ENCODE peak calls at places on chromosome 6, in five cellular contexts. V, K, P, I and N are unnamed samples.

GRCh38 chr6:125041740-125042459 is 79.7 kb downstream of the RNF217 start:
- DNase-seq in V (no peak), K (no peak), P (peak), I (no peak), N (peak)

GRCh38 chr6:145349950-145350510 is 385.3 kb downstream of the EPM2A start:
- DNase-seq in V (peak), K (no peak), P (no peak), I (no peak), N (no peak)

GRCh38 chr6:21914121-21914973 is 320.8 kb downstream of the SOX4 start:
- DNase-seq in V (no peak), K (no peak), P (no peak), I (peak), N (no peak)

GRCh38 chr6:106097368-106098231 is 11.5 kb downstream of the PRDM1 start:
- DNase-seq in V (peak), K (peak), P (peak), I (peak), N (peak)

GRCh38 chr6:142760152-142760551 is 184.8 kb downstream of the HIVEP2 start:
- DNase-seq in V (no peak), K (no peak), P (peak), I (no peak), N (peak)

GRCh38 chr6:3001773-3002293 is 2.1 kb downstream of the NQO2 start:
- DNase-seq in V (peak), K (no peak), P (peak), I (no peak), N (peak)

GRCh38 chr6:41504526-41505021 is 41.6 kb upstream of the FOXP4 start:
- DNase-seq in V (peak), K (no peak), P (peak), I (no peak), N (peak)

GRCh38 chr6:63598251-63599036 is 26.2 kb downstream of the LOC128125822 start:
- DNase-seq in V (peak), K (peak), P (peak), I (peak), N (peak)

GRCh38 chr6:158040051-158040803 is 58.6 kb downstream of the SYNJ2 start:
- DNase-seq in V (peak), K (no peak), P (peak), I (no peak), N (peak)

GRCh38 chr6:142874676-142875075 is 70.3 kb downstream of the HIVEP2 start:
- DNase-seq in V (no peak), K (no peak), P (no peak), I (no peak), N (no peak)

GRCh38 chr6:74410630-74411029 is 714.6 kb downstream of the CD109 start:
- DNase-seq in V (no peak), K (no peak), P (peak), I (no peak), N (peak)

GRCh38 chr6:113754291-113754690 is 102.9 kb upstream of the MARCKS start:
- DNase-seq in V (no peak), K (no peak), P (no peak), I (no peak), N (no peak)

GRCh38 chr6:98823428-98823827 is 10.9 kb upstream of the POU3F2 start:
- DNase-seq in V (no peak), K (no peak), P (no peak), I (no peak), N (no peak)

GRCh38 chr6:14408491-14408890 is 290.9 kb downstream of the CD83 start:
- DNase-seq in V (no peak), K (no peak), P (no peak), I (no peak), N (no peak)

GRCh38 chr6:95185874-95186273 is 391.5 kb upstream of the MANEA start:
- DNase-seq in V (no peak), K (no peak), P (no peak), I (no peak), N (no peak)

GRCh38 chr6:144912474-144912873 is 627.3 kb downstream of the UTRN start:
- DNase-seq in V (no peak), K (no peak), P (peak), I (no peak), N (peak)

GRCh38 chr6:150418825-150419594 is 50.2 kb downstream of the IYD start:
- DNase-seq in V (peak), K (peak), P (peak), I (peak), N (peak)

GRCh38 chr6:1527098-1527497 is 82.6 kb upstream of the FOXC1 start:
- DNase-seq in V (no peak), K (no peak), P (peak), I (no peak), N (peak)

GRCh38 chr6:38103921-38104320 is 284.4 kb downstream of the ZFAND3 start:
- DNase-seq in V (no peak), K (no peak), P (no peak), I (no peak), N (no peak)

GRCh38 chr6:119119989-119120388 is 41.5 kb upstream of the FAM184A start:
- DNase-seq in V (no peak), K (no peak), P (peak), I (no peak), N (peak)

GRCh38 chr6:137693737-137694136 is 173.3 kb upstream of the TNFAIP3 start:
- DNase-seq in V (no peak), K (no peak), P (no peak), I (no peak), N (no peak)

GRCh38 chr6:161594412-161594811 is 320.6 kb upstream of the AGPAT4 start:
- DNase-seq in V (no peak), K (no peak), P (no peak), I (no peak), N (no peak)

GRCh38 chr6:84862843-84863242 is 98.4 kb upstream of the TBX18 start:
- DNase-seq in V (no peak), K (no peak), P (no peak), I (no peak), N (no peak)

GRCh38 chr6:43836507-43836906 is 66.5 kb downstream of the VEGFA start:
- DNase-seq in V (no peak), K (no peak), P (no peak), I (no peak), N (peak)

GRCh38 chr6:39930540-39930939 is 3.7 kb downstream of the MOCS1 start:
- DNase-seq in V (no peak), K (no peak), P (no peak), I (no peak), N (no peak)

GRCh38 chr6:13338038-13338437 is 9.7 kb upstream of the TBC1D7 start:
- DNase-seq in V (no peak), K (no peak), P (no peak), I (no peak), N (no peak)

GRCh38 chr6:167652701-167653095 is 174.0 kb upstream of the AFDN start:
- DNase-seq in V (no peak), K (no peak), P (no peak), I (no peak), N (no peak)

GRCh38 chr6:134007077-134007476 is 45.3 kb downstream of the SLC2A12 start:
- DNase-seq in V (no peak), K (no peak), P (no peak), I (no peak), N (no peak)

GRCh38 chr6:140537211-140537610 is 1162.8 kb upstream of the CITED2 start:
- DNase-seq in V (no peak), K (no peak), P (no peak), I (no peak), N (peak)

GRCh38 chr6:25370175-25371036 is 91.2 kb downstream of the CARMIL1 start:
- DNase-seq in V (no peak), K (no peak), P (no peak), I (no peak), N (no peak)

GRCh38 chr6:37632989-37633550 is 64.6 kb downstream of the MDGA1 start:
- DNase-seq in V (no peak), K (no peak), P (no peak), I (no peak), N (no peak)

GRCh38 chr6:105428342-105428957 is 25.6 kb upstream of the PREP start:
- DNase-seq in V (no peak), K (no peak), P (peak), I (no peak), N (peak)

GRCh38 chr6:116386581-116387299 is 16.0 kb downstream of the DSE start:
- DNase-seq in V (no peak), K (no peak), P (peak), I (no peak), N (peak)

GRCh38 chr6:159606786-159607185 is 86.3 kb downstream of the SOD2 start:
- DNase-seq in V (no peak), K (no peak), P (peak), I (no peak), N (peak)

GRCh38 chr6:167047554-167047953 is 48.4 kb downstream of the CEP43 start:
- DNase-seq in V (peak), K (peak), P (no peak), I (no peak), N (no peak)